ENCODE peak calls at places on chromosomes 13 and 19, in four cellular contexts. K is transverse colon, X is H1, Y is stomach. N is an unnamed sample. For H3K4me1, the result is how much of the 10 kb centered on the place peaks cover.

GRCh38 chr19:46967578-46968018 is 52.0 kb upstream of the NPAS1 start:
- DNase-seq in K (peak), X (no peak), Y (peak), N (no peak)

GRCh38 chr13:33352520-33352919 is 67.0 kb upstream of the STARD13 start:
- DNase-seq in K (no peak), X (no peak), Y (no peak), N (no peak)

GRCh38 chr19:33472696-33473624 is 48.6 kb downstream of the PEPD start:
- DNase-seq in K (no peak), X (no peak), Y (no peak), N (no peak)

GRCh38 chr13:104491951-104492350 is 1425.7 kb upstream of the SLC10A2 start:
- DNase-seq in K (no peak), X (no peak), Y (no peak), N (no peak)

GRCh38 chr19:32256341-32256975 is 89.0 kb upstream of the ZNF507 start:
- DNase-seq in K (no peak), X (no peak), Y (no peak), N (no peak)

GRCh38 chr19:29018542-29018941 is 194.4 kb downstream of the UQCRFS1 start:
- DNase-seq in K (no peak), X (no peak), Y (no peak), N (no peak)

GRCh38 chr19:31113250-31113685 is 236.0 kb downstream of the TSHZ3 start:
- DNase-seq in K (no peak), X (no peak), Y (no peak), N (no peak)

GRCh38 chr13:46577656-46578589 is 25.0 kb downstream of the LRCH1 start:
- DNase-seq in K (no peak), X (no peak), Y (no peak), N (peak)

GRCh38 chr19:33675501-33676124 is 53.9 kb downstream of the CHST8 start:
- DNase-seq in K (no peak), X (no peak), Y (peak), N (peak)

GRCh38 chr13:80649274-80649673 is 308.3 kb upstream of the SPRY2 start:
- DNase-seq in K (no peak), X (no peak), Y (no peak), N (no peak)

GRCh38 chr19:38433268-38433733 is at the start of gene RYR1:
- DNase-seq in K (peak), X (peak), Y (peak), N (no peak)

GRCh38 chr13:34671136-34671535 is 270.9 kb upstream of the NBEA start:
- DNase-seq in K (no peak), X (no peak), Y (no peak), N (no peak)

GRCh38 chr19:919157-920050 is 2.3 kb downstream of the KISS1R start:
- DNase-seq in K (no peak), X (peak), Y (no peak), N (no peak)

GRCh38 chr13:40197049-40197448 is 469.4 kb downstream of the FOXO1 start:
- DNase-seq in K (no peak), X (no peak), Y (no peak), N (no peak)

GRCh38 chr13:24700539-24700938 is 20.3 kb downstream of the ATP12A start:
- DNase-seq in K (no peak), X (no peak), Y (no peak), N (no peak)

GRCh38 chr19:31938675-31939074 is 406.7 kb upstream of the ZNF507 start:
- DNase-seq in K (no peak), X (no peak), Y (no peak), N (no peak)

GRCh38 chr19:1942078-1942933 is 1.3 kb downstream of the CSNK1G2 start:
- DNase-seq in K (peak), X (peak), Y (peak), N (peak)

GRCh38 chr13:104442541-104442940 is 1376.3 kb upstream of the SLC10A2 start:
- DNase-seq in K (no peak), X (no peak), Y (no peak), N (no peak)

GRCh38 chr19:20038358-20039202 is 725 bp downstream of the ZNF682 start:
- DNase-seq in K (no peak), X (no peak), Y (no peak), N (no peak)

GRCh38 chr19:10773969-10774368 is 56.1 kb downstream of the DNM2 start:
- DNase-seq in K (no peak), X (no peak), Y (no peak), N (no peak)

GRCh38 chr19:10774893-10775292 is 57.0 kb downstream of the DNM2 start:
- DNase-seq in K (no peak), X (no peak), Y (no peak), N (no peak)

GRCh38 chr19:10780368-10780767 is 55.6 kb downstream of the TMED1 start:
- DNase-seq in K (peak), X (no peak), Y (no peak), N (peak)

GRCh38 chr19:10782795-10783194 is 53.2 kb downstream of the TMED1 start:
- DNase-seq in K (no peak), X (no peak), Y (no peak), N (no peak)

GRCh38 chr19:10776900-10777650 is 58.9 kb downstream of the TMED1 start:
- DNase-seq in K (peak), X (no peak), Y (no peak), N (no peak)
- TF ChIP-seq POLR2AphosphoS5 in K (no peak), X (no peak), Y (no peak), N (no peak)

GRCh38 chr13:110394371-110394841 is 87.3 kb downstream of the COL4A2 start:
- DNase-seq in K (no peak), X (no peak), Y (no peak), N (no peak)

GRCh38 chr13:110391273-110391672 is 84.2 kb downstream of the COL4A2 start:
- DNase-seq in K (no peak), X (no peak), Y (no peak), N (no peak)

GRCh38 chr13:110396476-110396875 is 89.4 kb downstream of the COL4A2 start:
- DNase-seq in K (no peak), X (no peak), Y (no peak), N (no peak)

GRCh38 chr13:110392510-110393233 is 85.6 kb downstream of the COL4A2 start:
- DNase-seq in K (no peak), X (no peak), Y (no peak), N (no peak)

DNA sequence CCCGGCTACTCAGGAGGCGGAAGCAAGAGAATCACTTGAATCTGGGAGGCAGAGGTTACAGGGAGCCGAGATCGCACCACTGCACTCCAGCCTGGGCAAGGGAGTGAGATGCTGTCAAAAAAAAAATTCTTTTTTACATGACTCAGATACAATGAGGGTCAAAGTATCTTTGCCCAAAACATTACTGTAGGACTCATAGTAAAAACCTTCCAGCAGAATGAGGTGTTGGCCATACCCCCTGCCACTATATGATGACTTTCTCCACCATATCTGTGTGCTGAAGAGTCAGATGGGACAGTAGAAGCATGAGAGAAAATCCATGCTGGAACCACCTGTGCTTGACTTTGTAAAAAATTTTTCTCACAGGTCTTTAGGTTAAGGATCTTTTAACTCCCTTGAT is 86.7 kb downstream of the COL4A2 start:
- DNase-seq in K (no peak), X (no peak), Y (no peak), N (no peak)
- H3K4me1 ChIP-seq in K (under half), X (under half), Y (under half), N (half or more)

GRCh38 chr19:36489139-36489919 is at the start of gene ZNF566:
- DNase-seq in K (peak), X (peak), Y (peak), N (peak)
- TF ChIP-seq CTCF in K (no peak), X (no peak), Y (no peak), N (no peak)

GRCh38 chr19:55227241-55228014 is 1.1 kb downstream of the TMEM86B start:
- DNase-seq in K (no peak), X (peak), Y (no peak), N (no peak)
- TF ChIP-seq POLR2AphosphoS5 in K (no peak), X (no peak), Y (no peak), N (no peak)

GRCh38 chr13:71577127-71577526 is 289.9 kb downstream of the DACH1 start:
- DNase-seq in K (no peak), X (no peak), Y (no peak), N (no peak)

GRCh38 chr13:71578048-71578447 is 289.0 kb downstream of the DACH1 start:
- DNase-seq in K (no peak), X (no peak), Y (no peak), N (no peak)

GRCh38 chr13:71580614-71581013 is 286.4 kb downstream of the DACH1 start:
- DNase-seq in K (no peak), X (no peak), Y (no peak), N (no peak)
- H3K4me1 ChIP-seq in K (under half), X (under half), Y (under half), N (under half)

GRCh38 chr19:13195678-13196077 is 45.5 kb downstream of the IER2 start:
- DNase-seq in K (peak), X (peak), Y (peak), N (no peak)
- TF ChIP-seq CTCF in K (peak), X (peak), Y (no peak), N (no peak)

GRCh38 chr19:18741566-18742121 is 49.5 kb downstream of the COMP start:
- DNase-seq in K (peak), X (no peak), Y (peak), N (no peak)
- TF ChIP-seq POLR2AphosphoS5 in K (peak), X (no peak), Y (peak), N (no peak)